ENCODE peak calls at places on chromosome 2, in four cellular contexts. A is HepG2, Q is WTC11, V is GM12878. T is an unnamed sample.

GRCh38 chr2:101697124-101697793 is at the start of gene MAP4K4:
- DNase-seq in A (peak), Q (peak), V (no peak), T (peak)

GRCh38 chr2:113216321-113216720 is 42.5 kb downstream of the PSD4 start:
- DNase-seq in A (no peak), Q (no peak), V (no peak), T (no peak)

GRCh38 chr2:180910831-180911665 is 69.4 kb upstream of the UBE2E3 start:
- DNase-seq in A (no peak), Q (peak), V (no peak), T (no peak)

GRCh38 chr2:84729224-84729623 is 151.7 kb downstream of the TRABD2A start:
- DNase-seq in A (no peak), Q (no peak), V (no peak), T (no peak)

GRCh38 chr2:149630445-149630844 is 42.9 kb upstream of the MMADHC start:
- DNase-seq in A (no peak), Q (no peak), V (no peak), T (no peak)

GRCh38 chr2:181138816-181139215 is 158.4 kb downstream of the UBE2E3 start:
- DNase-seq in A (no peak), Q (no peak), V (no peak), T (no peak)

GRCh38 chr2:180872256-180872655 is 108.1 kb upstream of the UBE2E3 start:
- DNase-seq in A (no peak), Q (no peak), V (no peak), T (no peak)

GRCh38 chr2:217393585-217394032 is 533.7 kb upstream of the TNP1 start:
- DNase-seq in A (no peak), Q (no peak), V (no peak), T (no peak)

GRCh38 chr2:219634171-219634940 is 6.9 kb downstream of the SLC4A3 start:
- DNase-seq in A (no peak), Q (peak), V (no peak), T (no peak)

GRCh38 chr2:134367915-134368911 is 114.3 kb downstream of the MGAT5 start:
- DNase-seq in A (peak), Q (no peak), V (no peak), T (no peak)

GRCh38 chr2:177830881-177831386 is 241.6 kb downstream of the PDE11A start:
- DNase-seq in A (no peak), Q (no peak), V (no peak), T (no peak)

GRCh38 chr2:26670931-26671460 is 21.5 kb upstream of the KCNK3 start:
- DNase-seq in A (no peak), Q (no peak), V (no peak), T (no peak)

GRCh38 chr2:189143930-189144329 is 35.6 kb downstream of the COL5A2 start:
- DNase-seq in A (no peak), Q (no peak), V (no peak), T (no peak)

DNA sequence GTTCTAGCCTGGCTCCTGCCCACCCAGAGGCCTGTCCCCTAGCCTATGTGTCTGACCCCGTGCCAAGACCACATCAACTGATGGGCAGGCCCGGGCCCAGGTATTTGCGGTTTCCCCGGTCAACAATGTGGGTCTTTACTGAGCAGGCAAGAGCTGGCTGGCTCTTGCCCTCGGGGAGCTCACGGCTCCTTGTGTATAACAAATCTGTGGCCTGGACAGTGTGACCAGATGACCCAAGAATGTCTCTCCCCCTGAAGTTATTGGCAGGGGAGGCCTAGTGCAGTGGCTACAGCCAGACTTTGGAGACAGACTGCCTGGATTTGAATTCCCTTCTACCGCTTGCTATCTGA is 179.6 kb downstream of the KLHL29 start:
- DNase-seq in A (no peak), Q (no peak), V (no peak), T (no peak)
- TF ChIP-seq TCF7 in A (no peak), Q (no peak), V (no peak), T (no peak)

DNA sequence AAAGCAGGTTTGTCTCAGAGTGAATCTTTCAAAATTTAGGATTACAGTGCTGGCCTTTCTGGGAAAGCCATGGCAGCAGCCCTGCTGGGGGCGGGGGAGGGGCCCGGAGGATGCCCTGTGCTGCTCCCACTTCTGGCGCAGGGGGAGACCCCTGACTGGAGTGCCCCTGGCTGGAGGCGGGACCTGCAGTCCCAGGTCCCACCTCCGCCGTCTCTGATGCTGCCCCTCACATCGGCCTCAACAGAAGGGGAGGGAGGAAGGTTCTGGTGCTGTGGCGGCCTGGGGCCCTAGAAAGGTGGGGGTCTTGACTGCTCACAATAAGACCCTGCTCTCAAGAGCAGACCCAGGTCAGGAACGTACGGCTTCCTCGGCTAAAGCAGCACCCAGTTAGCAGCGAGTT is 216.4 kb downstream of the TWIST2 start:
- DNase-seq in A (no peak), Q (no peak), V (no peak), T (no peak)
- TF ChIP-seq TCF7 in A (no peak), Q (no peak), V (no peak), T (no peak)

GRCh38 chr2:120861191-120861575 is 125.5 kb downstream of the GLI2 start:
- DNase-seq in A (no peak), Q (no peak), V (no peak), T (no peak)

GRCh38 chr2:120858764-120859525 is 123.3 kb downstream of the GLI2 start:
- DNase-seq in A (no peak), Q (no peak), V (no peak), T (no peak)

GRCh38 chr2:120860579-120860922 is 124.9 kb downstream of the GLI2 start:
- DNase-seq in A (no peak), Q (no peak), V (no peak), T (no peak)

GRCh38 chr2:120858361-120858760 is 122.7 kb downstream of the GLI2 start:
- DNase-seq in A (no peak), Q (no peak), V (no peak), T (no peak)

DNA sequence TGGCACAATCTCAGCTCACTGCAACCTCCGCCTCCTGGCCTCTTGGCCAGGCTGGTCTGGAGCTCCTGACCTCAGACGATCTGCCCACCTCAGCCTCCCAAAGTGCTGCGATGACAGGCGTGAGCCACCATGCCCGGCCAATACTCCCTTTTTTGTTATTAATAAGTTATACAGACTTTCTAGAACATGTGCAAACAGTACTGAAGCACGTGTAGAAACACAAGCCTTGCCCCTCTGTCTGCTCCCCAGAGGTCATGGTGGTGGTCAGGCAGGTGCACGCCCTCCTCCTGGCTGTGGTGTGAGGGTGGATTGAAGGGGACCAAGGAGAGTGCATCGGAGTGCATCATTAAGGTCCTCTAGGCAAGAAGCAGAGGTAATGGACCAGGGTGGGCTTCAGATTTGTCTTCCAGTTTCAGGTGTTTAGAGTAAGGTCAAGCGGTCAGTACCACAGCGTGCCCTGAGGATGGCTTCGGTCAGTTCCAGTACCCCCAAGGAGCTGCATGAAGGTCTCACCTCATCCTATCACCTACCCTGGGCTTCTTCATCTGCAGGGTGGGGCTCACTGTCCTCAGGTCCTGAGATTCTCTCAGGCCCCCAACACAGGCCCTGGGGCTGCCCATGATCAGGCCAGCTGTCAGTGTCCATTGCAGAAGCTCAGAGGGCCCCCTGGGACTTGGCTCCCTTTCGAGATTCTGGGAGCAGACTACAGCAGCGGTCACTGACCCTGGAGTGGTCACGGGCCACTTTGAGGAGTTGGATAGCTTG is 124.3 kb downstream of the GLI2 start:
- DNase-seq in A (no peak), Q (no peak), V (no peak), T (no peak)
- TF ChIP-seq TCF7 in A (no peak), Q (no peak), V (no peak), T (no peak)

DNA sequence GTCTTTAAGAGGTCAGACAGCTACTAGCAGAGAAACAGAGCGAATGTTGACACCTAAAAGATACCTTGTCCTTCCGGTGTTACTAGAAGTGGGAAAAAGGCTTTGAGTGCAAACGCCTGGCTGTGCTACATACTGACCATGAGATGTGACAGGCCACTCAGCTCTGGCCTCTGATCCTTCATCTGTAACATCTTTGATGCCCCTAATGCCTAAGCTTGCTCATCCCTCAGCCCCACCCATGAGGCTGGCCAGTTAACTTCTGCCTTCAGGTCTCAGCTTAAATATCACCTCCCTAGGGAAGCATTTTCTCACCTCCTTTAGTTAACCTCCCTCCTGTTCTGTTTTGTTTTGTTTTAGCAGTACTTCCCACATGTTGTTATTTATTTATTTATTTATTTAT is 15.9 kb downstream of the EPAS1 start:
- DNase-seq in A (no peak), Q (no peak), V (no peak), T (no peak)
- TF ChIP-seq TCF7 in A (no peak), Q (no peak), V (no peak), T (no peak)

GRCh38 chr2:75604479-75604878 is 42.1 kb upstream of the MRPL19 start:
- DNase-seq in A (no peak), Q (no peak), V (no peak), T (no peak)

GRCh38 chr2:75606851-75607798 is 39.5 kb upstream of the MRPL19 start:
- DNase-seq in A (no peak), Q (no peak), V (no peak), T (no peak)

GRCh38 chr2:75607988-75608683 is 38.4 kb upstream of the MRPL19 start:
- DNase-seq in A (peak), Q (no peak), V (no peak), T (no peak)

GRCh38 chr2:75603477-75603876 is 42.7 kb upstream of the EVA1A start:
- DNase-seq in A (no peak), Q (no peak), V (no peak), T (no peak)

DNA sequence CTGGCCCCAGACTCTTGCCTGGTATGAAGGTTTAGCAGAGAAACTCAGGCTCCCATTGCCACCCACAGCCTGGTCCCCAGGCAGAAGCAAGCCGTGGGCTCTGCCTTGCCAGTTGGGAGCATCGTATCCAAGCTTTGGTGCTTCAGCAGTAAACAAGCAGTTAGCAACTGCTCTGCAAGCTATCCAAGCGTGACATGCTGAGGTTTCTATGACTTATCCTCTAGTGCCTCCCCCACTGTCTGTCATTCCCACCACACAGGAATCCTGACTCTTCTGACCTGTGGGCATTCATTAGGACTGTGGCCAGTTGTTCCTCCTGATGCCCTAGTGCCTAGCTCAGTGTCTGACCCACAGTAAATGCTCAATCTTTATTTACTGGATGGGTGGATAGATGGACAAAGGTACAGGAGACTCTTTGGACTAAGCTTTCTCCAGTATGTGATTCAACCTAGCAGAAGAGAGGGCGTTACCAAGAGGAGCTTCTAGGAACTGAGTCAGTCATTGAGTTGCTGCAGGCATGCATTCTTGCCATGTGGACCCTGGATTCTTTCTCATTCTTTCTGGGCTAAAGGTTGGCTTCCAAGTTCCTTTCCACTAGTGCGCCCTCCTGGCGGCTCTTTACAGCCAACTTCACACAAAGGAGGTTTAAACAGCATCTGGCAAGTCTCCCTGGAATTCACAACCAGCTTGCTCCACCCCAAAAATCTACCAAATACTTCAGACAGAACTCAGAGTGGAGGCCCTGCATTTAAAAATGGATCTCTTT is 40.6 kb upstream of the MRPL19 start:
- DNase-seq in A (peak), Q (no peak), V (no peak), T (no peak)
- TF ChIP-seq TCF7 in A (no peak), Q (no peak), V (no peak), T (no peak)

GRCh38 chr2:234960091-234961088 is 8.6 kb downstream of the SH3BP4 start:
- DNase-seq in A (no peak), Q (no peak), V (no peak), T (no peak)

GRCh38 chr2:234958311-234958710 is 6.5 kb downstream of the SH3BP4 start:
- DNase-seq in A (no peak), Q (no peak), V (no peak), T (no peak)

GRCh38 chr2:234957533-234958135 is 5.8 kb downstream of the SH3BP4 start:
- DNase-seq in A (no peak), Q (no peak), V (no peak), T (no peak)

GRCh38 chr2:234955971-234956509 is 4.2 kb downstream of the SH3BP4 start:
- DNase-seq in A (no peak), Q (peak), V (no peak), T (no peak)

GRCh38 chr2:234958746-234959395 is 7.1 kb downstream of the SH3BP4 start:
- DNase-seq in A (no peak), Q (no peak), V (no peak), T (no peak)
- TF ChIP-seq TCF7 in A (no peak), Q (no peak), V (no peak), T (no peak)

GRCh38 chr2:86065512-86065911 is 40.2 kb downstream of the POLR1A start:
- DNase-seq in A (no peak), Q (no peak), V (no peak), T (no peak)
- TF ChIP-seq TCF7 in A (no peak), Q (no peak), V (no peak), T (no peak)

T was measured in K562.